ENCODE peak calls at places on chromosomes 1 and 21, in five cellular contexts. One of them, this sample, is unnamed.

GRCh38 chr1:157773723-157774350 is 3.1 kb downstream of the FCRL2 start:
- DNase-seq in GM20000: peak
- DNase-seq in fibroblast of the aortic adventitia: no peak
- DNase-seq in sigmoid colon: no peak
- DNase-seq in OCI-LY7: peak
- DNase-seq in this sample: no peak

GRCh38 chr21:32813265-32813903 is 41.8 kb upstream of the PAXBP1 start:
- DNase-seq in GM20000: peak
- DNase-seq in fibroblast of the aortic adventitia: no peak
- DNase-seq in sigmoid colon: no peak
- DNase-seq in OCI-LY7: peak
- DNase-seq in this sample: no peak

GRCh38 chr1:222994506-222995229 is 148.4 kb downstream of the TLR5 start:
- DNase-seq in GM20000: no peak
- DNase-seq in fibroblast of the aortic adventitia: peak
- DNase-seq in sigmoid colon: no peak
- DNase-seq in OCI-LY7: no peak
- DNase-seq in this sample: no peak

GRCh38 chr1:188027613-188028012 is 1198.9 kb downstream of the PLA2G4A start:
- DNase-seq in GM20000: peak
- DNase-seq in fibroblast of the aortic adventitia: peak
- DNase-seq in sigmoid colon: no peak
- DNase-seq in OCI-LY7: no peak
- DNase-seq in this sample: no peak

GRCh38 chr21:32868631-32869454 is 97.3 kb upstream of the PAXBP1 start:
- DNase-seq in GM20000: no peak
- DNase-seq in fibroblast of the aortic adventitia: no peak
- DNase-seq in sigmoid colon: no peak
- DNase-seq in OCI-LY7: no peak
- DNase-seq in this sample: no peak

GRCh38 chr1:118294817-118295486 is 109.9 kb upstream of the SPAG17 start:
- DNase-seq in GM20000: no peak
- DNase-seq in fibroblast of the aortic adventitia: no peak
- DNase-seq in sigmoid colon: no peak
- DNase-seq in OCI-LY7: no peak
- DNase-seq in this sample: no peak

GRCh38 chr1:47418122-47418521 is 2.0 kb downstream of the FOXE3 start:
- DNase-seq in GM20000: no peak
- DNase-seq in fibroblast of the aortic adventitia: no peak
- DNase-seq in sigmoid colon: no peak
- DNase-seq in OCI-LY7: no peak
- DNase-seq in this sample: no peak

GRCh38 chr1:108703939-108704338 is 8.8 kb upstream of the FNDC7 start:
- DNase-seq in GM20000: no peak
- DNase-seq in fibroblast of the aortic adventitia: no peak
- DNase-seq in sigmoid colon: no peak
- DNase-seq in OCI-LY7: no peak
- DNase-seq in this sample: no peak

GRCh38 chr21:44083631-44084291 is 23.4 kb upstream of the PWP2 start:
- DNase-seq in GM20000: no peak
- DNase-seq in fibroblast of the aortic adventitia: no peak
- DNase-seq in sigmoid colon: no peak
- DNase-seq in OCI-LY7: no peak
- DNase-seq in this sample: peak

GRCh38 chr1:197911857-197912696 is 5.1 kb upstream of the LHX9 start:
- DNase-seq in GM20000: no peak
- DNase-seq in fibroblast of the aortic adventitia: peak
- DNase-seq in sigmoid colon: no peak
- DNase-seq in OCI-LY7: no peak
- DNase-seq in this sample: no peak

GRCh38 chr1:245043617-245043952 is 111.2 kb upstream of the KIF26B start:
- DNase-seq in GM20000: no peak
- DNase-seq in fibroblast of the aortic adventitia: peak
- DNase-seq in sigmoid colon: no peak
- DNase-seq in OCI-LY7: no peak
- DNase-seq in this sample: no peak

GRCh38 chr1:55064071-55064581 is 24.8 kb downstream of the PCSK9 start:
- DNase-seq in GM20000: peak
- DNase-seq in fibroblast of the aortic adventitia: peak
- DNase-seq in sigmoid colon: no peak
- DNase-seq in OCI-LY7: peak
- DNase-seq in this sample: peak

GRCh38 chr1:162145280-162145965 is 75.9 kb downstream of the NOS1AP start:
- DNase-seq in GM20000: no peak
- DNase-seq in fibroblast of the aortic adventitia: no peak
- DNase-seq in sigmoid colon: no peak
- DNase-seq in OCI-LY7: no peak
- DNase-seq in this sample: no peak

GRCh38 chr1:225712391-225712790 is 59.5 kb upstream of the ENAH start:
- DNase-seq in GM20000: no peak
- DNase-seq in fibroblast of the aortic adventitia: peak
- DNase-seq in sigmoid colon: no peak
- DNase-seq in OCI-LY7: no peak
- DNase-seq in this sample: no peak

GRCh38 chr1:198032668-198033067 is 115.5 kb downstream of the LHX9 start:
- DNase-seq in GM20000: no peak
- DNase-seq in fibroblast of the aortic adventitia: no peak
- DNase-seq in sigmoid colon: no peak
- DNase-seq in OCI-LY7: no peak
- DNase-seq in this sample: no peak

GRCh38 chr21:17554619-17555472 is 42.0 kb downstream of the CXADR start:
- DNase-seq in GM20000: peak
- DNase-seq in fibroblast of the aortic adventitia: peak
- DNase-seq in sigmoid colon: no peak
- DNase-seq in OCI-LY7: peak
- DNase-seq in this sample: no peak

GRCh38 chr1:2940178-2940577 is 81.1 kb upstream of the ACTRT2 start:
- DNase-seq in GM20000: no peak
- DNase-seq in fibroblast of the aortic adventitia: no peak
- DNase-seq in sigmoid colon: no peak
- DNase-seq in OCI-LY7: no peak
- DNase-seq in this sample: peak

GRCh38 chr1:15775706-15776105 is 17.1 kb downstream of the FBLIM1 start:
- DNase-seq in GM20000: no peak
- DNase-seq in fibroblast of the aortic adventitia: peak
- DNase-seq in sigmoid colon: no peak
- DNase-seq in OCI-LY7: no peak
- DNase-seq in this sample: no peak

GRCh38 chr21:41302976-41303375 is 13.6 kb upstream of the FAM3B start:
- DNase-seq in GM20000: no peak
- DNase-seq in fibroblast of the aortic adventitia: no peak
- DNase-seq in sigmoid colon: no peak
- DNase-seq in OCI-LY7: no peak
- DNase-seq in this sample: no peak

GRCh38 chr21:42317341-42317741 is 2.1 kb upstream of the TFF3 start:
- DNase-seq in GM20000: no peak
- DNase-seq in fibroblast of the aortic adventitia: no peak
- DNase-seq in sigmoid colon: no peak
- DNase-seq in OCI-LY7: no peak
- DNase-seq in this sample: no peak

GRCh38 chr1:31633117-31633516 is 11.6 kb downstream of the PEF1 start:
- DNase-seq in GM20000: no peak
- DNase-seq in fibroblast of the aortic adventitia: peak
- DNase-seq in sigmoid colon: no peak
- DNase-seq in OCI-LY7: peak
- DNase-seq in this sample: no peak

GRCh38 chr1:163211667-163212066 is 9.0 kb upstream of the RGS5 start:
- DNase-seq in GM20000: no peak
- DNase-seq in fibroblast of the aortic adventitia: no peak
- DNase-seq in sigmoid colon: no peak
- DNase-seq in OCI-LY7: no peak
- DNase-seq in this sample: no peak

GRCh38 chr1:203682401-203683383 is 56.1 kb downstream of the ATP2B4 start:
- DNase-seq in GM20000: no peak
- DNase-seq in fibroblast of the aortic adventitia: no peak
- DNase-seq in sigmoid colon: no peak
- DNase-seq in OCI-LY7: peak
- DNase-seq in this sample: no peak

GRCh38 chr1:9691108-9691445 is 39.5 kb downstream of the PIK3CD start:
- DNase-seq in GM20000: no peak
- DNase-seq in fibroblast of the aortic adventitia: no peak
- DNase-seq in sigmoid colon: no peak
- DNase-seq in OCI-LY7: no peak
- DNase-seq in this sample: no peak

GRCh38 chr1:51583532-51583931 is 33.4 kb upstream of the OSBPL9 start:
- DNase-seq in GM20000: no peak
- DNase-seq in fibroblast of the aortic adventitia: peak
- DNase-seq in sigmoid colon: peak
- DNase-seq in OCI-LY7: no peak
- DNase-seq in this sample: no peak

GRCh38 chr21:45316871-45317400 is 29.2 kb upstream of the POFUT2 start:
- DNase-seq in GM20000: no peak
- DNase-seq in fibroblast of the aortic adventitia: no peak
- DNase-seq in sigmoid colon: peak
- DNase-seq in OCI-LY7: no peak
- DNase-seq in this sample: peak

GRCh38 chr1:177281901-177282300 is 111.1 kb downstream of the BRINP2 start:
- DNase-seq in GM20000: no peak
- DNase-seq in fibroblast of the aortic adventitia: no peak
- DNase-seq in sigmoid colon: no peak
- DNase-seq in OCI-LY7: no peak
- DNase-seq in this sample: no peak

GRCh38 chr1:177282976-177283375 is 112.2 kb downstream of the BRINP2 start:
- DNase-seq in GM20000: no peak
- DNase-seq in fibroblast of the aortic adventitia: no peak
- DNase-seq in sigmoid colon: no peak
- DNase-seq in OCI-LY7: no peak
- DNase-seq in this sample: no peak

GRCh38 chr1:177283380-177283779 is 112.6 kb downstream of the BRINP2 start:
- DNase-seq in GM20000: no peak
- DNase-seq in fibroblast of the aortic adventitia: no peak
- DNase-seq in sigmoid colon: no peak
- DNase-seq in OCI-LY7: no peak
- DNase-seq in this sample: no peak

GRCh38 chr1:177274687-177275211 is 104.0 kb downstream of the BRINP2 start:
- DNase-seq in GM20000: no peak
- DNase-seq in fibroblast of the aortic adventitia: peak
- DNase-seq in sigmoid colon: peak
- DNase-seq in OCI-LY7: no peak
- DNase-seq in this sample: no peak

DNA sequence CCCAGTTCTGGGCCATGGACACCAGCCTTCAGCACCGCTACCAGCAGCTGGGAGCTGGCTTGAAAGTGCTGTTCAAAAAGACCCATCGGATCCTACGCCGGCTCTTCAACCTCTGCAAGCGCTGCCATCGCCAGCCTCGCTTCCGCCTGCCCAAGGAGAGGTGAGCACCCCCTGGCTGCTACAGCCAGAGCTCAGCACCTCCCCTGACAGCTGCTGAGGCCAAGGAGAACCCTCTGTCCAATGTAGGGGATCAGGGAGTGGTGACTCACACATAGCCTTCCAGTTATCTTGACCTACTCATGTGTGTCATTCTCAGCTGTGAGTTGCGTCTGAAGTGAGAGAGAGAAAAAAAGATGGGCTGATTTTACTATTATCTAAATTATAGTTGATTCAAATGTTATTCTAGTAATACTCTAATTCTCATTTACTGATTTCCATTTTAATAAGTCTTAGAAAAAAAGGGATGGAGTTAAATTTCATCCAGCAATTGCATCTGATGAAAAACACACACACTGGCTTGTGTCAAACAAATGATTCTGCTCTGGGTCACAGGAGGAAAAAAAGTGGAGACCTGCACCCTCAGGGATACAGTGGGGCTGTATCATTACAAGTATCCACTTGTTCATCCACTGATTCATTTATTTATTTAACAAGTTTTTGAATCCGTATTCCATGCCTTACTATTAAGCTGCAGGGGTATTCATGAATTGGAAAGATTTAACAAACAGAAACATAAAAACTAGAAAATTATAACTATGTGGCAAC is 108.0 kb downstream of the BRINP2 start:
- DNase-seq in GM20000: no peak
- DNase-seq in fibroblast of the aortic adventitia: peak
- DNase-seq in sigmoid colon: no peak
- DNase-seq in OCI-LY7: no peak
- DNase-seq in this sample: no peak
- TF ChIP-seq CTCF in GM20000: no peak
- TF ChIP-seq CTCF in fibroblast of the aortic adventitia: no peak
- TF ChIP-seq CTCF in sigmoid colon: no peak
- TF ChIP-seq CTCF in OCI-LY7: no peak
- TF ChIP-seq CTCF in this sample: no peak

DNA sequence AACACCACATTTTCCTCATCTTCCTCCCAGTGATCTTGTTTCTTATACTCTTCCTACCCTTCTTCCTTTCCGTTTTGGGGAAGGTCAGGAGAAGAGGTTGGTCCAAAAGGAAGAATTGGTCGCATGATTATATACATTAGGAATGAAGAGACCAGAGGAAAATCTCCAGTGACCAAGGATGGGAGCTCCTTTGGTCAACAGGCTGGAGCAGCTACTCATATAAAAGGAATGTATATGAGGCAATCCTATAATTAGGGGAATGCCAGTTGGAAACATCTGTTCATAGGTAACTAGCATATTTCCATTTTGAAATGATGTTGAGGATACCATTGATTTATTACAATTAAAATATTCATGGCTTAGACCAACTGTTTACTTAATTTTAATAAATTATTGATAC is 114.5 kb downstream of the LRRC40 start:
- DNase-seq in GM20000: no peak
- DNase-seq in fibroblast of the aortic adventitia: peak
- DNase-seq in sigmoid colon: no peak
- DNase-seq in OCI-LY7: no peak
- DNase-seq in this sample: no peak
- TF ChIP-seq CTCF in GM20000: no peak
- TF ChIP-seq CTCF in fibroblast of the aortic adventitia: no peak
- TF ChIP-seq CTCF in sigmoid colon: no peak
- TF ChIP-seq CTCF in OCI-LY7: no peak
- TF ChIP-seq CTCF in this sample: no peak

DNA sequence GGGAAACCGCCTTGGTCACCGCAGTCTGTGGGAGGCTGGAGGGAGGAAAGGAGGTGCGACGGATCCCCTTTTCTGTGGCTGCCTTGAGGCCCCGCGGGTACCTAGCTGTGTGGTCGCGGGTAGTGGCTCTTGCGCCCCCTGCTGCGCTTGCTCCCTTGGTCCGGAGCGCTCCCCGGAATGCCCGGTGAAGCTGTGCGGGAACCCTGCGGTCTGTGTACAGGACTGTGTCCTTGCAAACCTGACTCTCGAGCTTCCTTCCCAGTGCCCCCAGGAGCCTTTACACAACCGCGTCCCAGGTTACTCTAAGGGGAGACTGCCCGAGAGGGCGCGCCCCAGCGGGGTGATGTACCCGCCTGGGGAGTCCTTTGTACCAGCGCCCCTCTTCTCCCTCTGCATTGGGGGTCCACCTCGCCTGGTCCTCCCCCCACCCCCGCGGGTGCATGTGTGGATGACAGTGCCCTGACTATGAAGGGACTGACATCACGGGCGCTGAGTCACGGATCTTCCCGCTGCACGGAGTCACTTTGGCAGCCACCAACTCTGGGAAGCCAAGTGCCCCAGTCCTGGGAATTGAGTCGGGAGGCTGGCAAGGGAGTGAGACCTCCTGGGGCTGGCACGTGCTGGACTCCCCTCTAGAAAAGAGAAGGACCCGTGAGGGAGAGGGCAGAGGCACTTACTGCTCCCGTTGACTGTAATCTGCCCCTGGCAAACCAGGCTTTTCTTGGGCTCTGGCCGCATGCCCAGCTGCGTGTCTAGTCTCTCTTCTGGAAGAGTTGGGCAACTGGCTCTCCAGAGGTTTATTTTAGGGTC is 824 bp downstream of the IL6R start:
- DNase-seq in GM20000: peak
- DNase-seq in fibroblast of the aortic adventitia: peak
- DNase-seq in sigmoid colon: peak
- DNase-seq in OCI-LY7: peak
- DNase-seq in this sample: peak
- TF ChIP-seq CTCF in GM20000: peak
- TF ChIP-seq CTCF in fibroblast of the aortic adventitia: peak
- TF ChIP-seq CTCF in sigmoid colon: peak
- TF ChIP-seq CTCF in OCI-LY7: peak
- TF ChIP-seq CTCF in this sample: peak

GRCh38 chr1:100883963-100884362 is 10.7 kb downstream of the EXTL2 start:
- DNase-seq in GM20000: no peak
- DNase-seq in fibroblast of the aortic adventitia: peak
- DNase-seq in sigmoid colon: no peak
- DNase-seq in OCI-LY7: no peak
- DNase-seq in this sample: no peak
- TF ChIP-seq CTCF in GM20000: no peak
- TF ChIP-seq CTCF in fibroblast of the aortic adventitia: no peak
- TF ChIP-seq CTCF in sigmoid colon: no peak
- TF ChIP-seq CTCF in OCI-LY7: peak
- TF ChIP-seq CTCF in this sample: peak

This sample was measured in chondrocyte.